ENCODE peak calls at places on chromosomes 7 and 10, in five cellular contexts. E is A549; H is cardiac muscle cell; L is CD4-positive, CD25-positive, alpha-beta regulatory T cell; O is lower lobe of right lung. P is an unnamed sample. For H3K9me3, the result is how much of the 10 kb centered on the place peaks cover.

GRCh38 chr10:43229208-43230061 is 37.4 kb downstream of the RASGEF1A start:
- DNase-seq in E (peak), H (no peak), O (peak), L (peak), P (peak)

GRCh38 chr7:41774966-41775365 is 72.1 kb upstream of the INHBA start:
- DNase-seq in O (no peak), H (no peak), L (no peak), E (no peak), P (no peak)

GRCh38 chr7:47557986-47558670 is 23.8 kb downstream of the TNS3 start:
- DNase-seq in L (no peak), O (no peak), E (no peak), H (no peak), P (no peak)

GRCh38 chr7:93016085-93016471 is 101.7 kb downstream of the SAMD9 start:
- DNase-seq in L (no peak), H (peak), O (no peak), E (no peak), P (no peak)

GRCh38 chr10:84163992-84164391 is 9.6 kb upstream of the GPR15LG start:
- DNase-seq in L (no peak), E (no peak), O (no peak), H (no peak), P (no peak)

GRCh38 chr7:31336202-31337035 is 4.1 kb downstream of the NEUROD6 start:
- DNase-seq in L (no peak), O (no peak), H (no peak), E (no peak), P (no peak)

GRCh38 chr7:73976761-73977625 is 51.0 kb upstream of the ELN start:
- DNase-seq in H (no peak), O (peak), E (no peak), L (no peak), P (no peak)

GRCh38 chr10:90424730-90425129 is 433.1 kb downstream of the HTR7 start:
- DNase-seq in L (no peak), E (no peak), H (no peak), O (no peak), P (no peak)

GRCh38 chr10:640673-641045 is 48.8 kb downstream of the DIP2C start:
- DNase-seq in O (no peak), E (no peak), H (no peak), L (no peak), P (no peak)

GRCh38 chr7:91239171-91239604 is 25.0 kb upstream of the FZD1 start:
- DNase-seq in L (no peak), H (peak), E (no peak), O (no peak), P (no peak)

GRCh38 chr10:3258291-3258848 is 85.8 kb upstream of the PITRM1 start:
- DNase-seq in O (no peak), L (no peak), E (no peak), H (peak), P (no peak)

GRCh38 chr10:59470570-59470969 is 108.2 kb upstream of the FAM13C start:
- DNase-seq in O (no peak), E (no peak), L (no peak), H (no peak), P (no peak)

GRCh38 chr10:122748496-122748895 is 48.9 kb upstream of the C10orf120 start:
- DNase-seq in E (no peak), H (no peak), L (no peak), O (no peak), P (no peak)

GRCh38 chr7:45183711-45184210 is 26.2 kb downstream of the RAMP3 start:
- DNase-seq in E (no peak), O (peak), L (no peak), H (no peak), P (peak)

GRCh38 chr10:61140765-61141392 is 196.9 kb upstream of the RHOBTB1 start:
- DNase-seq in E (peak), H (peak), L (peak), O (no peak), P (peak)

GRCh38 chr7:89926721-89927120 is 227.5 kb upstream of the STEAP1 start:
- DNase-seq in E (no peak), L (no peak), O (no peak), H (no peak), P (no peak)

GRCh38 chr10:107585630-107586029 is 421.1 kb upstream of the SORCS1 start:
- DNase-seq in O (no peak), H (no peak), L (no peak), E (no peak), P (no peak)

GRCh38 chr7:152382244-152382643 is 53.6 kb downstream of the KMT2C start:
- DNase-seq in E (no peak), O (no peak), H (no peak), L (no peak), P (no peak)

GRCh38 chr10:27664464-27664863 is 81.2 kb downstream of the MKX start:
- DNase-seq in H (no peak), L (no peak), O (no peak), E (no peak), P (no peak)

DNA sequence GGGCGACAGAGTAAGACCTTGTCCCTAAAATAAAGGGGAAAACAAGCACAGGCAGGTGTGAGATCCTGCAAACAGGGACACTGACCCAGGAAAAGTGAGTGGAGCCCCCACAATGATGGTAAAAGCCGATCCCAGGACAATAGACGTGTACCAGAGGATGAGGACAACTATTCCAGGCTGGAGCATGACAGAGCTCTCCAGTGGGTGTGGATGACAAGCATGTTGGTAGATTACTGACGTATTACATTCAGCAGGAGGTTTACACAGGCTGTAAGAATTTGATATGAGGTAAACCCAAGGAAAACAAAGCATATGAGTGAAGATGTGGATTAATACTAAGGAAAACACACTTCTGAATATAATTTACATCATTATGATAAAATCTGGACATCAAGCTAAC is 27.8 kb upstream of the SMURF1 start:
- DNase-seq in E (no peak), L (no peak), O (no peak), H (no peak), P (no peak)
- H3K9me3 ChIP-seq in E (under half), L (under half), O (under half), H (under half), P (under half)

GRCh38 chr10:10542368-10542961 is 475.2 kb upstream of the CELF2 start:
- DNase-seq in O (no peak), E (no peak), H (peak), L (no peak), P (no peak)

GRCh38 chr10:10540383-10540782 is 477.3 kb upstream of the CELF2 start:
- DNase-seq in E (no peak), L (no peak), H (no peak), O (no peak), P (no peak)

GRCh38 chr10:10545771-10546170 is 471.9 kb upstream of the CELF2 start:
- DNase-seq in H (no peak), L (no peak), E (no peak), O (no peak), P (no peak)

GRCh38 chr10:10544890-10545289 is 472.8 kb upstream of the CELF2 start:
- DNase-seq in O (no peak), L (no peak), E (no peak), H (no peak), P (no peak)
- H3K9me3 ChIP-seq in O (under half), L (under half), E (under half), H (under half), P (under half)

DNA sequence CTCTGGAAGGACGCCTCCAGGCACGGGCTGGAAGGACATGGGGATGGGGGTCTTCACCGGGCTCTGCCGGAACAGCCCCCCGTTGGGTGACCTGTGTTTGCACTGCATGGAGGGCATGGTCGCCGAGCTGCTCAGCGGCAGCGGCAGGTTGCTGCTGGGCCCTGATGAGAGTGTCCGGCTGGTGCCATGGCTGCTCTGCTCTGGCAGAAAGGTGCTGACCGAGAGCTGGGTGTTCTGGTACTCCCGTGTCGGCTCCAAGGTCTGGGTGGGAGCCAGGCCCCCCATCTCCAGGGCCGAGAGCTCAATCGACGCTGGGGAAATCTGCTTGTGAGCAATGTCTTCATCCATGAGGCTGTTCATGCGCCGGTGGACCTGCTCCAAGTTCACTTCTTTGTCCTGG is 764.3 kb downstream of the GRID1 start:
- DNase-seq in E (no peak), O (no peak), H (no peak), L (no peak), P (no peak)
- H3K9me3 ChIP-seq in E (under half), O (under half), H (under half), L (under half), P (under half)

DNA sequence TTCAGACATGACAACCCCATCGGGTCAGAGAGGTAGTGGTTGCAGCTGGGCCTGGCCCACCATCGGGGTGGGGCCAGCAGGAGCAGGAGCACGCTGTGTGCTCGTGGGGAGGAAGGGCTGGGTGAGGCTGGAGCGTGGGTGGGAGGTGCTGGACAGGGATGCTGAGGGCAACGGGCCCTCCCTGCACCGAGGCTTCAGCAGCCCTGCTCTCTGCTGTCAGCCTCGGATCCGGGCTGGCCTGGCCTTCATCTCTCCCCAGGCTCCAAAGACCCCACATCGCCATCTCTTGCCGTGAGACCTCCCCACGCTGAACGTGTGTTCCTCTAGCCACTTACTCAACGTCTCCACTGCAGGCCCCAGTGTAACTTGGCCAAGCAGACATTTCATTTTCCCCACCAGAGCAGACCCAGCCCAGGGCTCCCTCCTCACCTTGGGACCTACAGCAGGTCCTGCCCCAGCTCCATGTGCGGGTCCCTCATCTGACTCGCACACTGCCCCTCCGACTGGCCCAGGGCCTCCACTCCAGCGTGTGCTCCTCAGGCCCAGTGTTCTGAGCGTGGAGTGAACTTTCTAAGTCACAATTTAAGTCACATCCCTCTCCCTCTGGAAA is 462.4 kb downstream of the DNAJB6 start:
- DNase-seq in H (no peak), E (no peak), L (no peak), O (peak), P (no peak)
- H3K9me3 ChIP-seq in H (under half), E (under half), L (under half), O (under half), P (under half)

GRCh38 chr7:103964269-103964668 is 25.2 kb downstream of the RELN start:
- DNase-seq in H (no peak), L (no peak), O (no peak), E (no peak), P (no peak)
- H3K9me3 ChIP-seq in H (under half), L (under half), O (under half), E (under half), P (under half)

GRCh38 chr7:157711353-157711888 is 374.6 kb downstream of the DNAJB6 start:
- DNase-seq in L (no peak), E (no peak), O (peak), H (no peak), P (no peak)
- H3K9me3 ChIP-seq in L (under half), E (under half), O (under half), H (under half), P (under half)

DNA sequence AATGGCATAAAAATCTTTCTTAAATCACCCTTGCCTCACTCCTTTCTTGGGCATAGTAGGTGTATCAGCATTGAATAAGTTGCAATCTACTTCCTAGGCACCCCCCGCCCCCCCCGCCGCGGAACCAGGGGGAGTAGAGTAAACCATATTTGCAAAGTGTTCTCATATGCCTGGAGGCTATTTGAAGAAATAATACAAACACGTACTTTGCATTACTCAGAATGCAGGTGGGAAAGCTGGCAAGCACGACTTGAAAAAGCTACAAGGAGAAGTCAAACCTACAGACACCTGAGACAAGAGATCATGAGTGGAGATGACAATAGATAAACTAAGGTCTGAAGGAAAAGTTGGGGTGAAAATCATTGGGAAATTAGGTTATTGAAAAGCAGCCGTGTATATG is 65.6 kb downstream of the POM121L12 start:
- DNase-seq in E (no peak), O (no peak), H (no peak), L (no peak), P (no peak)
- H3K9me3 ChIP-seq in E (under half), O (under half), H (under half), L (under half), P (under half)

GRCh38 chr7:64114791-64115190 is 69.6 kb downstream of the ZNF727 start:
- DNase-seq in H (no peak), E (no peak), L (no peak), O (no peak), P (no peak)
- H3K9me3 ChIP-seq in H (under half), E (under half), L (under half), O (under half), P (under half)

GRCh38 chr10:130363051-130363450 is 226.9 kb downstream of the GLRX3 start:
- DNase-seq in L (no peak), O (no peak), H (no peak), E (no peak), P (no peak)

GRCh38 chr10:130364631-130365030 is 228.4 kb downstream of the GLRX3 start:
- DNase-seq in L (no peak), O (no peak), E (no peak), H (no peak), P (no peak)

GRCh38 chr10:130362308-130362761 is 226.1 kb downstream of the GLRX3 start:
- DNase-seq in O (no peak), E (no peak), L (no peak), H (no peak), P (no peak)

GRCh38 chr10:130361351-130362105 is 225.3 kb downstream of the GLRX3 start:
- DNase-seq in H (no peak), L (no peak), O (no peak), E (no peak), P (no peak)

GRCh38 chr10:130363899-130364298 is 227.7 kb downstream of the GLRX3 start:
- DNase-seq in E (no peak), L (no peak), O (no peak), H (no peak), P (no peak)
- H3K9me3 ChIP-seq in E (under half), L (under half), O (under half), H (under half), P (under half)